ENCODE peak calls at places on chromosomes 3 and 15, in four cellular contexts. T, E, L and H are unnamed samples.

GRCh38 chr3:120568624-120569023 is 27.5 kb upstream of the NDUFB4 start:
- DNase-seq in E (no peak), L (no peak), T (no peak), H (peak)

GRCh38 chr3:106728315-106728821 is 648.9 kb upstream of the CCDC54 start:
- DNase-seq in L (no peak), T (no peak), E (peak), H (peak)

GRCh38 chr15:60070838-60071493 is 66.9 kb downstream of the FOXB1 start:
- DNase-seq in T (no peak), L (no peak), E (no peak), H (peak)

GRCh38 chr3:98777801-98778220 is 14.7 kb downstream of the ST3GAL6 start:
- DNase-seq in L (no peak), T (no peak), E (no peak), H (peak)

GRCh38 chr3:170021083-170021482 is 16.7 kb upstream of the GPR160 start:
- DNase-seq in L (no peak), T (peak), E (no peak), H (no peak)

GRCh38 chr15:78979456-78980320 is 34.8 kb upstream of the CTSH start:
- DNase-seq in T (peak), L (no peak), E (peak), H (peak)

GRCh38 chr15:101064795-101065569 is 145.8 kb downstream of the LRRK1 start:
- DNase-seq in L (peak), E (peak), T (no peak), H (no peak)

GRCh38 chr3:107345968-107346367 is 31.3 kb upstream of the CCDC54 start:
- DNase-seq in L (no peak), E (no peak), T (no peak), H (no peak)

GRCh38 chr15:58771621-58772235 is 626 bp downstream of the MINDY2 start:
- DNase-seq in L (peak), T (peak), E (peak), H (no peak)

GRCh38 chr3:105417538-105418289 is 51.0 kb downstream of the ALCAM start:
- DNase-seq in T (peak), L (no peak), E (no peak), H (no peak)

GRCh38 chr15:100687532-100688215 is 85.3 kb downstream of the ASB7 start:
- DNase-seq in L (no peak), T (no peak), E (no peak), H (peak)

GRCh38 chr15:55991841-55992768 is 1.3 kb downstream of the NEDD4 start:
- DNase-seq in T (peak), L (no peak), E (no peak), H (peak)

GRCh38 chr3:126119008-126119675 is 35.2 kb upstream of the SLC41A3 start:
- DNase-seq in T (no peak), E (no peak), L (no peak), H (no peak)

GRCh38 chr3:4821331-4821730 is 157.9 kb upstream of the BHLHE40 start:
- DNase-seq in L (no peak), E (peak), T (no peak), H (no peak)

GRCh38 chr3:131630812-131631211 is 128.0 kb upstream of the MRPL3 start:
- DNase-seq in T (no peak), L (no peak), E (no peak), H (no peak)

DNA sequence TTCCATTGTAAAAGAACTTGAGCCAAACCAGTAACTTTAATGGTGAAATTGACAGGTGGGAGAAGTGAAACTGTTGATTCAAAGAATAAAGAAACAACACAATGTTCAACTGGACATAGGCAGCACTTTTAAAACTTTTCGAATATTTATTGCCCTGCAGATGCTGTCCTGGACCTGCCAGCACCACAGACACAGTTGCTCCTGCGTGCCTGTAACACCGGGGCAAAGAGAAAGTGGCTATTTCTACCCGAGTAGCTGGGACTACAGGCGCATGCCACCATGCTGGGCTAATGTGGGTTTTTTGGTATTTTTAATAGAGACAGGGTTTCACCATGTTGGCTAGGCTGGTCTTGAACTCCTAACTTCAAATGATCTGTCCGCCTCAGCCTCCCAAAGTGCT is 7.4 kb downstream of the IL5RA start:
- DNase-seq in T (no peak), L (no peak), E (no peak), H (no peak)
- H3K4me3 ChIP-seq in T (no peak), L (no peak), E (no peak), H (no peak)

GRCh38 chr3:32952369-32953067 is 1.1 kb downstream of the CCR4 start:
- DNase-seq in L (no peak), E (no peak), T (no peak), H (no peak)

GRCh38 chr3:32954506-32954905 is 3.1 kb downstream of the CCR4 start:
- DNase-seq in T (no peak), L (no peak), E (no peak), H (no peak)

GRCh38 chr3:32948625-32949445 is 2.6 kb upstream of the CCR4 start:
- DNase-seq in T (no peak), L (no peak), E (no peak), H (no peak)

GRCh38 chr3:32950516-32950915 is 928 bp upstream of the CCR4 start:
- DNase-seq in L (no peak), T (no peak), E (no peak), H (no peak)

DNA sequence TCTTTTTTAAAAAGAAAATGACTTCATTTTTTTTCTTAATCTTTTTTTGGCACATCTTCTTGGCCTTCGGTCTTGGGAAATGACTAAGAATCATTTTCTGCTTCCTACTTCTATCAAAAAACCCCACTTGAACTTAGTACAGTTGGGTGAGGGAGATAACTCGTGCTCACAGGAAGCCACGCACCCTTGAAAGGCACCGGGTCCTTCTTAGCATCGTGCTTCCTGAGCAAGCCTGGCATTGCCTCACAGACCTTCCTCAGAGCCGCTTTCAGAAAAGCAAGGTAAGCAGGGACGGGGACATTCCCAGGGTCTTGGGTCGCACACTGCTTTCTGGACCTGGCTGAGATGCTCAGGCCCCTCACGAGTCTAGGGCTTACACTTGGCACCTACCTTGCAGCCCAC is at the start of gene CCR4:
- DNase-seq in T (no peak), L (no peak), E (no peak), H (peak)
- H3K4me3 ChIP-seq in T (no peak), L (no peak), E (no peak), H (no peak)

DNA sequence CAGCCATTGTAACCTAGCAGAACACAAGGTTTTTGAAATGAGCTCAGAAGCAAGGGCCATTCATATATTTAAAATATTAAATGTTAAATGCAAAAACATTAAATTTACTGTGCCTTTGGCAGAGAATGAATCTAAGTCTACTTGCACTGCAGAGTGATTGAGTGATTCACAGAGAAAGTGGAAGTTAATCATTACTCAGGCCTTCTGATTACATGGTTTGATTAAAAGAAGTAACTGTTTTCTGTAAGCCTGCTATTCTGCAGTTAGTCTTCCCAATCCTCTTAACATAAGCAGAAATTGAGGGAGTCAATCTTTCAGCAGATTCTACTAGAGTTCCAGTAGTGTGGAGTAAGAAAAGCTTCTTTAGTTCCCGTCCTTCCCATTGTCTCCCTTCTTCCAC is 1.5 kb downstream of the NLGN1 start:
- DNase-seq in E (no peak), T (no peak), L (no peak), H (no peak)
- H3K4me3 ChIP-seq in E (no peak), T (no peak), L (no peak), H (no peak)

DNA sequence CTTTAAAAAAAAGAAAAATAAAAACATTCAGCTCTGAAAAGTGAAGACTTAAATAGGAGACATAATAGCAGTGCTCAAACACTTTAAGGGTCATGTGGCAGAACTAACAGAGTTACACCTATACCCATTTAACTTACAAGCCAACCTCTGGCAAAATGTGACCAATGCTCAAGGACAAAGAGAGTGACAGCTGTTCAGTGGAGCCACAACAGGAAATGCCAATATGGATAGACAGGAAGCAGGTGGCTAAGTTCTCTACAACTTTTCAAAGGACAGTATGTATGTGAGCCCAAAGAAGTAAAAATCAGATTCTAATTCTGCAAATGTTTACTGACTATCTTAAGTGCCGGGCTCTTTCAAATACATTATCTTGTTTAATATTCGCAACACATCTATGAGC is 3.4 kb downstream of the TMCC1 start:
- DNase-seq in L (no peak), T (peak), E (no peak), H (no peak)
- H3K4me3 ChIP-seq in L (no peak), T (peak), E (no peak), H (no peak)

GRCh38 chr3:71752911-71753715 is 542 bp upstream of the GPR27 start:
- DNase-seq in E (no peak), L (peak), T (no peak), H (no peak)

GRCh38 chr3:71753716-71754609 is at the start of gene GPR27:
- DNase-seq in L (peak), E (peak), T (no peak), H (peak)

GRCh38 chr3:71751602-71752001 is 2.1 kb upstream of the GPR27 start:
- DNase-seq in E (no peak), L (no peak), T (no peak), H (no peak)

GRCh38 chr3:71759401-71759800 is 5.7 kb downstream of the GPR27 start:
- DNase-seq in T (no peak), E (no peak), L (no peak), H (no peak)

GRCh38 chr3:71754610-71755253 is 1.1 kb downstream of the GPR27 start:
- DNase-seq in E (no peak), L (no peak), T (no peak), H (no peak)
- H3K4me3 ChIP-seq in E (peak), L (no peak), T (no peak), H (no peak)